ENCODE peak calls at places on chromosomes 5 and 9, in six cellular contexts. P is IMR-90, G is GM23338, V is K562, K is prostate gland, B is uterus. D is an unnamed sample.

GRCh38 chr5:82023530-82024095 is 51.8 kb downstream of the ATG10 start:
- DNase-seq in P (peak; percentile 44), G (peak; percentile 15), K (peak; percentile 20), B (no peak), V (no peak), D (no peak)

GRCh38 chr5:83586874-83587776 is 115.6 kb downstream of the VCAN start:
- DNase-seq in V (no peak), B (no peak), K (no peak), G (no peak), P (peak; percentile 68), D (no peak)

GRCh38 chr9:136297016-136297691 is 6.7 kb downstream of the CCDC187 start:
- DNase-seq in G (no peak), K (peak; percentile 21), V (no peak), P (no peak), B (no peak), D (peak; percentile 89)

GRCh38 chr5:65102826-65103673 is 334.3 kb downstream of the CWC27 start:
- DNase-seq in K (peak; percentile 49), B (peak; percentile 67), G (peak; percentile 92), P (peak; percentile 15), V (no peak), D (peak; percentile 56)

GRCh38 chr5:89399553-89399952 is 516.6 kb upstream of the MEF2C start:
- DNase-seq in K (no peak), V (no peak), B (no peak), P (no peak), G (no peak), D (no peak)

GRCh38 chr9:121450241-121450640 is 49.4 kb downstream of the GGTA1 start:
- DNase-seq in B (peak; percentile 61), K (peak; percentile 61), P (no peak), G (no peak), V (no peak), D (no peak)

GRCh38 chr9:95189230-95190098 is 128.0 kb downstream of the FANCC start:
- DNase-seq in B (peak; percentile 34), K (no peak), P (peak; percentile 91), G (no peak), V (no peak), D (no peak)

GRCh38 chr5:107917983-107918382 is 247.2 kb upstream of the EFNA5 start:
- DNase-seq in P (no peak), G (no peak), K (no peak), V (no peak), B (no peak), D (no peak)

GRCh38 chr9:3205421-3206095 is 320.2 kb downstream of the RFX3 start:
- DNase-seq in B (no peak), V (no peak), P (no peak), G (no peak), K (no peak), D (no peak)

GRCh38 chr9:106621299-106621920 is 241.6 kb upstream of the ZNF462 start:
- DNase-seq in G (peak; percentile 40), B (no peak), K (no peak), P (no peak), V (no peak), D (no peak)

GRCh38 chr9:107405511-107405910 is 84.1 kb downstream of the KLF4 start:
- DNase-seq in B (no peak), P (no peak), G (no peak), V (no peak), K (no peak), D (no peak)

GRCh38 chr9:108535526-108535925 is 320.3 kb downstream of the ACTL7B start:
- DNase-seq in P (no peak), K (no peak), V (peak; percentile 30), B (no peak), G (peak; percentile 50), D (no peak)

GRCh38 chr5:149448831-149449714 is 70.0 kb upstream of the IL17B start:
- DNase-seq in B (no peak), K (no peak), P (no peak), G (peak; percentile 77), V (peak; percentile 72), D (no peak)

GRCh38 chr5:157371655-157372471 is 88.2 kb upstream of the NIPAL4 start:
- DNase-seq in G (no peak), P (peak; percentile 31), B (no peak), K (no peak), V (no peak), D (no peak)

GRCh38 chr5:131462479-131462878 is 172.6 kb downstream of the RAPGEF6 start:
- DNase-seq in G (no peak), B (no peak), V (no peak), K (no peak), P (no peak), D (no peak)

GRCh38 chr5:66306105-66306843 is 162.2 kb downstream of the SREK1 start:
- DNase-seq in K (peak; percentile 47), G (peak; percentile 83), V (peak; percentile 69), B (peak; percentile 52), P (peak; percentile 63), D (peak; percentile 48)

GRCh38 chr9:131663288-131663687 is 76.6 kb downstream of the RAPGEF1 start:
- DNase-seq in K (no peak), V (no peak), P (no peak), B (no peak), G (no peak), D (no peak)

GRCh38 chr5:7745882-7746735 is 104.8 kb downstream of the CFAP90 start:
- DNase-seq in K (peak; percentile 69), G (peak; percentile 96), P (peak; percentile 59), V (peak; percentile 66), B (peak; percentile 69), D (peak; percentile 76)

GRCh38 chr9:3498691-3499090 is 27.1 kb downstream of the RFX3 start:
- DNase-seq in V (no peak), K (no peak), P (peak; percentile 34), B (no peak), G (no peak), D (no peak)

GRCh38 chr5:52605992-52606321 is 181.8 kb upstream of the ITGA1 start:
- DNase-seq in P (no peak), B (no peak), K (no peak), V (no peak), G (no peak), D (no peak)

GRCh38 chr9:34328500-34328982 is 527 bp downstream of the KIF24 start:
- DNase-seq in V (peak; percentile 26), K (no peak), G (peak; percentile 44), B (no peak), P (no peak), D (no peak)

GRCh38 chr5:154997746-154998145 is 15.8 kb upstream of the KIF4B start:
- DNase-seq in G (no peak), K (no peak), P (peak; percentile 11), B (no peak), V (no peak), D (no peak)
- TF ChIP-seq CTCF in G (no peak), K (no peak), P (no peak), B (no peak), V (no peak), D (no peak)

GRCh38 chr5:98880598-98880997 is 48.2 kb downstream of the CHD1 start:
- DNase-seq in P (no peak), G (no peak), K (no peak), V (no peak), B (no peak), D (no peak)
- H3K36me3 ChIP-seq in P (peaks cover 26% of the 10 kb centered on the region), G (peaks cover 34% of the 10 kb centered on the region), K (no peaks in the 10 kb centered on the region), V (peaks cover 91% of the 10 kb centered on the region), B (no peaks in the 10 kb centered on the region), D (peaks cover 42% of the 10 kb centered on the region)

DNA sequence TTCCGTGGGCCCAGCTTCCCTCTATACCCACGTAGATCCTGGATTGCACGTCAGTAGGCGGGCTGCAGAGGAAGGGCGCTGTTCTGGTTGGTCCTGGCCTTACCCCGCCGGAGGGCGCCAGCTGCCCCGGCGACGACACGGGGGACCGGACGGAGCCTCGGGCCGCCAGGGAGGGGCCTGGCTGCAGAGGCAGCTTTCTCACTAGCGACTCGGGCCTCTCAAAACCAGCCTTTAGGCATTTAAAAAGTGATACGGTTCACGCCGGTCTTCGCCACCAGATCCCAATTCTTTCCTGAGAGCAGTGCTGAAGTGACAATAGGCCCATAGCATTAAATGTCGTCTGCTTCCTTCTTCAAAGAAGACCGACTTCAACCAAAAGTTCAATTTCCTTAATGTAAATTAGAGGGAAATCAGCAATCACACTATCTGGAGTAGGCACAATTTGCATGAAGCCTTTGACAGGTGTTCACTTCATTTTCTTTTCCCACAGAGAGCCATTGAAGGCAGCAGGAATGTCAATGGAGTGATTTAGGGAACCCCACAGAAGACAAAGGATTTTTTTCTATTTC is 17.6 kb upstream of the UBE2D2 start:
- DNase-seq in B (no peak), V (peak; percentile 83), P (peak; percentile 5), K (no peak), G (peak; percentile 82), D (peak; percentile 55)
- TF ChIP-seq CTCF in B (no peak), V (peak; percentile 86), P (no peak), K (no peak), G (peak; percentile 44), D (no peak)

DNA sequence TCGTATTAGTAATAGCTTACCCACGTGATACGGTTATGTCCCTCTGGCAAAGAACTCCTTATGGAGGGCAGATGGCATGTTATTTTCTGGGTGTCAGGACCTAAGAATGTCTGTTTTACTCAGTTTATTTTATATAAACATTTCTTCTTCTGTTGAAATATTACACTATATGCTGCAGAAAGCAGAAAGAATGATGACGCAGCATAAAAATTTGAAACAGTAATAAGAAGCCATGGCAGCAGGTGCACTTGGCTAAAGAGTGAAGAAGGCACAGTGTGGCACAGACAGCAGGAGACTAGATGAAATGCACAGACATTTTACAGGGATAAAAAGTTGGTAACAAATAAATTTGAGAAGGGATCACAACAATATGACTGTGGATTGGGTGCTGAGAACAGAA is 46.3 kb upstream of the CDH10 start:
- DNase-seq in V (no peak), K (no peak), G (no peak), B (no peak), P (no peak), D (no peak)
- H3K36me3 ChIP-seq in V (no peaks in the 10 kb centered on the region), K (no peaks in the 10 kb centered on the region), G (no peaks in the 10 kb centered on the region), B (no peaks in the 10 kb centered on the region), P (no peaks in the 10 kb centered on the region), D (no peaks in the 10 kb centered on the region)

GRCh38 chr9:24464321-24464951 is 81.3 kb downstream of the IZUMO3 start:
- DNase-seq in K (no peak), P (no peak), V (no peak), B (no peak), G (peak; percentile 34), D (no peak)
- TF ChIP-seq CTCF in K (no peak), P (no peak), V (no peak), B (no peak), G (no peak), D (no peak)

DNA sequence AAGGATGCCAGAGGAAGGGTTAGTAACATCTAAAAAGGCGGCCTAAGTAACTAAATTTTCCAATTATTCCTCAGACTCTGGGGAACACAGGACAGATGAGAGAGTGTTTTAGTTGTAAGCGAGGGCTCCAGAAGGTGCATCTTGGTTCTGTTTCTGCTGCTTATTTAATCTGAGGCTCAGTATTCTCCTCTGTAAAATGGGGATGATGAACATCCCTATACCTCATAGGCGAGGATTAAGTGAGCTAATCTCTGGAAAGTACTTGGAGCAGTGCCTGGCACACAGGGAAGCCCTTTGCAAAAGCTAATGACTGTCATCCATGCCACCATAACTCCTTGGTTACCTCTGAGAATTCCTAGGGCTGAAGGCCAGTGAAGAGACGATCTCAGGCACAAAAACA is 59.0 kb downstream of the SHB start:
- DNase-seq in G (no peak), P (no peak), K (no peak), V (no peak), B (no peak), D (no peak)
- H3K36me3 ChIP-seq in G (no peaks in the 10 kb centered on the region), P (peaks cover 42% of the 10 kb centered on the region), K (no peaks in the 10 kb centered on the region), V (peaks cover 5% of the 10 kb centered on the region), B (no peaks in the 10 kb centered on the region), D (peaks cover 19% of the 10 kb centered on the region)

GRCh38 chr5:152462021-152462721 is 57.1 kb upstream of the NMUR2 start:
- DNase-seq in K (no peak), B (no peak), V (no peak), G (no peak), P (no peak), D (no peak)
- TF ChIP-seq CTCF in K (no peak), B (no peak), V (no peak), G (no peak), P (peak; percentile 14), D (no peak)

D was measured in stomach.